ENCODE peak calls at places on chromosomes 12 and 14, in six cellular contexts. Y is stomach, V is neural crest cell, D is IMR-90, N is kidney epithelial cell, A is HFFc6. H is an unnamed sample.

GRCh38 chr14:52923902-52924575 is 26.8 kb downstream of the FERMT2 start:
- DNase-seq in Y (no peak), V (no peak), D (no peak), N (no peak), A (no peak), H (no peak)

GRCh38 chr14:68408680-68409079 is 384.2 kb downstream of the ZFP36L1 start:
- DNase-seq in Y (no peak), V (no peak), D (peak; percentile 48), N (no peak), A (no peak), H (no peak)

GRCh38 chr12:58633479-58633878 is 286.8 kb downstream of the LRIG3 start:
- DNase-seq in Y (no peak), V (no peak), D (peak; percentile 60), N (no peak), A (peak; percentile 57), H (peak; percentile 25)

GRCh38 chr12:71281425-71281824 is 123.6 kb upstream of the TSPAN8 start:
- DNase-seq in Y (no peak), V (no peak), D (no peak), N (no peak), A (no peak), H (no peak)

GRCh38 chr12:124457287-124458219 is 109.9 kb downstream of the NCOR2 start:
- DNase-seq in Y (peak; percentile 54), V (peak; percentile 46), D (peak; percentile 44), N (no peak), A (peak; percentile 75), H (no peak)

GRCh38 chr12:14185441-14186192 is 179.9 kb upstream of the ATF7IP start:
- DNase-seq in Y (peak; percentile 32), V (peak; percentile 36), D (peak; percentile 38), N (no peak), A (peak; percentile 38), H (peak; percentile 11)

GRCh38 chr14:101470266-101470665 is 91.0 kb upstream of the DIO3 start:
- DNase-seq in Y (peak; percentile 14), V (no peak), D (no peak), N (no peak), A (no peak), H (no peak)

GRCh38 chr14:93007225-93007997 is 84.5 kb downstream of the CHGA start:
- DNase-seq in Y (peak; percentile 46), V (no peak), D (peak; percentile 76), N (peak; percentile 67), A (peak; percentile 77), H (peak; percentile 35)

GRCh38 chr12:13839937-13840336 is 141.5 kb downstream of the GRIN2B start:
- DNase-seq in Y (no peak), V (no peak), D (no peak), N (no peak), A (no peak), H (no peak)

GRCh38 chr14:87108726-87109125 is 884.3 kb downstream of the GALC start:
- DNase-seq in Y (no peak), V (no peak), D (peak; percentile 84), N (peak; percentile 16), A (no peak), H (peak; percentile 10)

GRCh38 chr12:55899035-55899434 is 28.7 kb downstream of the PYM1 start:
- DNase-seq in Y (no peak), V (no peak), D (peak; percentile 67), N (no peak), A (peak; percentile 1), H (no peak)

GRCh38 chr14:93132472-93133065 is 16.8 kb upstream of the ITPK1 start:
- DNase-seq in Y (peak; percentile 63), V (peak; percentile 40), D (peak; percentile 22), N (no peak), A (peak; percentile 19), H (no peak)

GRCh38 chr12:100146252-100146651 is 3.6 kb upstream of the BLTP3B start:
- DNase-seq in Y (no peak), V (no peak), D (no peak), N (no peak), A (no peak), H (no peak)

GRCh38 chr12:29807125-29807524 is 23.4 kb upstream of the TMTC1 start:
- DNase-seq in Y (no peak), V (no peak), D (peak; percentile 74), N (no peak), A (no peak), H (no peak)

GRCh38 chr12:33830070-33830469 is 192.2 kb upstream of the ALG10 start:
- DNase-seq in Y (no peak), V (no peak), D (no peak), N (no peak), A (no peak), H (no peak)

GRCh38 chr12:52924764-52925716 is 20.2 kb upstream of the KRT8 start:
- DNase-seq in Y (no peak), V (no peak), D (peak; percentile 93), N (peak; percentile 84), A (peak; percentile 90), H (peak; percentile 64)

GRCh38 chr14:94044476-94045091 is 18.4 kb downstream of the OTUB2 start:
- DNase-seq in Y (no peak), V (no peak), D (no peak), N (no peak), A (no peak), H (no peak)

GRCh38 chr14:51295666-51296263 is 55.7 kb downstream of the TMX1 start:
- DNase-seq in Y (no peak), V (no peak), D (peak; percentile 27), N (no peak), A (no peak), H (no peak)

GRCh38 chr14:91250912-91251311 is 6.4 kb upstream of the GPR68 start:
- DNase-seq in Y (no peak), V (no peak), D (no peak), N (no peak), A (no peak), H (no peak)

GRCh38 chr14:91254456-91254855 is 10.0 kb upstream of the GPR68 start:
- DNase-seq in Y (no peak), V (no peak), D (no peak), N (no peak), A (no peak), H (no peak)

GRCh38 chr14:91255026-91255695 is 10.7 kb upstream of the GPR68 start:
- DNase-seq in Y (no peak), V (no peak), D (no peak), N (no peak), A (no peak), H (no peak)

GRCh38 chr14:91253795-91254323 is 9.4 kb upstream of the GPR68 start:
- DNase-seq in Y (no peak), V (no peak), D (no peak), N (no peak), A (no peak), H (no peak)

GRCh38 chr14:91252901-91253794 is 8.6 kb upstream of the GPR68 start:
- DNase-seq in Y (peak; percentile 54), V (peak; percentile 38), D (no peak), N (no peak), A (no peak), H (no peak)
- TF ChIP-seq CTCF in Y (no peak), V (peak; percentile 42), D (no peak), N (peak; percentile 42), A (peak; percentile 33), H (peak; percentile 5)

GRCh38 chr12:121626853-121627623 is 708 bp downstream of the ORAI1 start:
- DNase-seq in Y (peak; percentile 58), V (peak; percentile 50), D (peak; percentile 61), N (peak; percentile 23), A (peak; percentile 62), H (no peak)
- TF ChIP-seq CTCF in Y (no peak), V (peak; percentile 24), D (peak; percentile 7), N (peak; percentile 34), A (no peak), H (peak; percentile 36)

DNA sequence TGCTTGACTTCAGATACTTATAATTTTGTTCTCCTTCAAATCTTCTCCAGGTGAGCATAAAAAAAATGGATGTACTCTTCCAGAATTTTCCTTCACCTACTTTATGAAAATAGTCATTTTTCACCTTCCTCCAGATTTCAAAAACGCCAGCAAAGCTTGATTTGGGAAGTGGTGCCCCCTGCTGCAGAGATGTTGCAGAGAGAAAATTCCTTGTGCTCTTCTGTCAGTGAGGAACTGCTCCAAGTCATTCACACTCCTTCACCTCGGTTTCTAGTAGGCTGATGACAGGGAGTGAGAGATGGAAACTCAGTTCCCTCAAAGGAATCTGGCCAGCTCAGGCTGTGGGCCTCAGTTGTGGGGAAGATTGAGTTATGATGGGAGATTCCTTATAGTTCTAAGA is 24.2 kb upstream of the RNASE3 start:
- DNase-seq in Y (no peak), V (no peak), D (no peak), N (no peak), A (no peak), H (no peak)
- TF ChIP-seq CTCF in Y (no peak), V (peak; percentile 61), D (peak; percentile 20), N (peak; percentile 33), A (peak; percentile 73), H (peak; percentile 52)

GRCh38 chr12:19129486-19130223 is at the start of gene PLEKHA5:
- DNase-seq in Y (peak; percentile 79), V (peak; percentile 62), D (peak; percentile 64), N (no peak), A (peak; percentile 56), H (no peak)
- TF ChIP-seq CTCF in Y (no peak), V (no peak), D (peak; percentile 6), N (peak; percentile 34), A (peak; percentile 45), H (no peak)

GRCh38 chr12:103745962-103746361 is 95.1 kb downstream of the NT5DC3 start:
- DNase-seq in Y (no peak), V (no peak), D (no peak), N (no peak), A (no peak), H (no peak)
- TF ChIP-seq CTCF in Y (no peak), V (no peak), D (no peak), N (no peak), A (no peak), H (no peak)

GRCh38 chr12:3269594-3269993 is 192.4 kb downstream of the TSPAN9 start:
- DNase-seq in Y (no peak), V (no peak), D (no peak), N (no peak), A (no peak), H (no peak)
- TF ChIP-seq CTCF in Y (no peak), V (no peak), D (no peak), N (no peak), A (peak; percentile 11), H (no peak)

GRCh38 chr12:591167-591570 is 72.1 kb downstream of the NINJ2 start:
- DNase-seq in Y (no peak), V (no peak), D (no peak), N (no peak), A (no peak), H (no peak)
- TF ChIP-seq CTCF in Y (no peak), V (peak; percentile 25), D (no peak), N (no peak), A (peak; percentile 18), H (no peak)

GRCh38 chr12:96091833-96092232 is 56.4 kb upstream of the LTA4H start:
- DNase-seq in Y (no peak), V (no peak), D (no peak), N (no peak), A (peak; percentile 8), H (no peak)
- TF ChIP-seq CTCF in Y (no peak), V (no peak), D (no peak), N (no peak), A (peak; percentile 44), H (peak; percentile 6)

H was measured in AG09309.